ENCODE peak calls at places on chromosomes 2 and 18, in nine cellular contexts. One of them, this sample, is unnamed.

GRCh38 chr18:62745089-62745751 is 29.9 kb downstream of the PHLPP1 start:
- DNase-seq in lower lobe of right lung: no peak
- DNase-seq in uterus: no peak
- DNase-seq in endothelial cell of umbilical vein: no peak
- DNase-seq in left ventricle myocardium inferior: no peak
- DNase-seq in mucosa of descending colon: no peak
- DNase-seq in tibial nerve: no peak
- DNase-seq in A549: no peak
- DNase-seq in cardiac muscle cell: no peak
- DNase-seq in this sample: no peak

GRCh38 chr2:173118385-173118784 is 42.7 kb downstream of the MAP3K20 start:
- DNase-seq in lower lobe of right lung: no peak
- DNase-seq in uterus: no peak
- DNase-seq in endothelial cell of umbilical vein: no peak
- DNase-seq in left ventricle myocardium inferior: no peak
- DNase-seq in mucosa of descending colon: no peak
- DNase-seq in tibial nerve: no peak
- DNase-seq in A549: no peak
- DNase-seq in cardiac muscle cell: no peak
- DNase-seq in this sample: no peak

GRCh38 chr18:832085-832681 is 20.1 kb upstream of the YES1 start:
- DNase-seq in lower lobe of right lung: no peak
- DNase-seq in uterus: no peak
- DNase-seq in endothelial cell of umbilical vein: no peak
- DNase-seq in left ventricle myocardium inferior: peak; percentile 17
- DNase-seq in mucosa of descending colon: peak; percentile 74
- DNase-seq in tibial nerve: no peak
- DNase-seq in A549: no peak
- DNase-seq in cardiac muscle cell: peak; percentile 49
- DNase-seq in this sample: no peak

GRCh38 chr2:206873426-206873825 is 65.9 kb upstream of the CPO start:
- DNase-seq in lower lobe of right lung: no peak
- DNase-seq in uterus: no peak
- DNase-seq in endothelial cell of umbilical vein: no peak
- DNase-seq in left ventricle myocardium inferior: no peak
- DNase-seq in mucosa of descending colon: no peak
- DNase-seq in tibial nerve: no peak
- DNase-seq in A549: no peak
- DNase-seq in cardiac muscle cell: peak; percentile 14
- DNase-seq in this sample: no peak

GRCh38 chr2:54708584-54709340 is 14.7 kb upstream of the EML6 start:
- DNase-seq in lower lobe of right lung: peak; percentile 60
- DNase-seq in uterus: no peak
- DNase-seq in endothelial cell of umbilical vein: peak; percentile 28
- DNase-seq in left ventricle myocardium inferior: peak; percentile 34
- DNase-seq in mucosa of descending colon: peak; percentile 76
- DNase-seq in tibial nerve: no peak
- DNase-seq in A549: no peak
- DNase-seq in cardiac muscle cell: no peak
- DNase-seq in this sample: no peak

GRCh38 chr2:132651115-132652099 is 18.6 kb downstream of the LYPD1 start:
- DNase-seq in lower lobe of right lung: no peak
- DNase-seq in uterus: no peak
- DNase-seq in endothelial cell of umbilical vein: peak; percentile 73
- DNase-seq in left ventricle myocardium inferior: no peak
- DNase-seq in mucosa of descending colon: no peak
- DNase-seq in tibial nerve: no peak
- DNase-seq in A549: peak; percentile 45
- DNase-seq in cardiac muscle cell: peak; percentile 54
- DNase-seq in this sample: no peak

GRCh38 chr2:152646775-152647174 is 70.5 kb downstream of the PRPF40A start:
- DNase-seq in lower lobe of right lung: no peak
- DNase-seq in uterus: no peak
- DNase-seq in endothelial cell of umbilical vein: peak; percentile 20
- DNase-seq in left ventricle myocardium inferior: no peak
- DNase-seq in mucosa of descending colon: no peak
- DNase-seq in tibial nerve: no peak
- DNase-seq in A549: peak; percentile 4
- DNase-seq in cardiac muscle cell: no peak
- DNase-seq in this sample: no peak

GRCh38 chr2:66888791-66889631 is 454.1 kb downstream of the MEIS1 start:
- DNase-seq in lower lobe of right lung: no peak
- DNase-seq in uterus: peak; percentile 72
- DNase-seq in endothelial cell of umbilical vein: no peak
- DNase-seq in left ventricle myocardium inferior: no peak
- DNase-seq in mucosa of descending colon: no peak
- DNase-seq in tibial nerve: no peak
- DNase-seq in A549: no peak
- DNase-seq in cardiac muscle cell: no peak
- DNase-seq in this sample: no peak

GRCh38 chr2:3914243-3914642 is 210.9 kb downstream of the DCDC2C start:
- DNase-seq in lower lobe of right lung: no peak
- DNase-seq in uterus: no peak
- DNase-seq in endothelial cell of umbilical vein: peak; percentile 8
- DNase-seq in left ventricle myocardium inferior: no peak
- DNase-seq in mucosa of descending colon: no peak
- DNase-seq in tibial nerve: no peak
- DNase-seq in A549: no peak
- DNase-seq in cardiac muscle cell: peak; percentile 38
- DNase-seq in this sample: no peak

GRCh38 chr2:227612546-227613271 is 1.9 kb downstream of the SCYGR3 start:
- DNase-seq in lower lobe of right lung: no peak
- DNase-seq in uterus: no peak
- DNase-seq in endothelial cell of umbilical vein: no peak
- DNase-seq in left ventricle myocardium inferior: no peak
- DNase-seq in mucosa of descending colon: no peak
- DNase-seq in tibial nerve: no peak
- DNase-seq in A549: no peak
- DNase-seq in cardiac muscle cell: no peak
- DNase-seq in this sample: no peak

GRCh38 chr2:75379811-75380210 is 180.5 kb upstream of the TACR1 start:
- DNase-seq in lower lobe of right lung: no peak
- DNase-seq in uterus: no peak
- DNase-seq in endothelial cell of umbilical vein: no peak
- DNase-seq in left ventricle myocardium inferior: no peak
- DNase-seq in mucosa of descending colon: no peak
- DNase-seq in tibial nerve: no peak
- DNase-seq in A549: no peak
- DNase-seq in cardiac muscle cell: no peak
- DNase-seq in this sample: no peak

GRCh38 chr2:113010088-113010487 is 4.8 kb downstream of the IL36A start:
- DNase-seq in lower lobe of right lung: no peak
- DNase-seq in uterus: no peak
- DNase-seq in endothelial cell of umbilical vein: no peak
- DNase-seq in left ventricle myocardium inferior: no peak
- DNase-seq in mucosa of descending colon: no peak
- DNase-seq in tibial nerve: no peak
- DNase-seq in A549: no peak
- DNase-seq in cardiac muscle cell: no peak
- DNase-seq in this sample: no peak

GRCh38 chr18:59219672-59220163 is at the start of gene GRP:
- DNase-seq in lower lobe of right lung: no peak
- DNase-seq in uterus: no peak
- DNase-seq in endothelial cell of umbilical vein: no peak
- DNase-seq in left ventricle myocardium inferior: no peak
- DNase-seq in mucosa of descending colon: no peak
- DNase-seq in tibial nerve: no peak
- DNase-seq in A549: no peak
- DNase-seq in cardiac muscle cell: peak; percentile 23
- DNase-seq in this sample: no peak

GRCh38 chr2:101463885-101464653 is 10.8 kb downstream of the RFX8 start:
- DNase-seq in lower lobe of right lung: no peak
- DNase-seq in uterus: no peak
- DNase-seq in endothelial cell of umbilical vein: peak; percentile 95
- DNase-seq in left ventricle myocardium inferior: no peak
- DNase-seq in mucosa of descending colon: no peak
- DNase-seq in tibial nerve: no peak
- DNase-seq in A549: no peak
- DNase-seq in cardiac muscle cell: no peak
- DNase-seq in this sample: peak; percentile 66

GRCh38 chr2:223549215-223549614 is 52.9 kb downstream of the SCG2 start:
- DNase-seq in lower lobe of right lung: no peak
- DNase-seq in uterus: no peak
- DNase-seq in endothelial cell of umbilical vein: peak; percentile 88
- DNase-seq in left ventricle myocardium inferior: no peak
- DNase-seq in mucosa of descending colon: no peak
- DNase-seq in tibial nerve: no peak
- DNase-seq in A549: peak; percentile 49
- DNase-seq in cardiac muscle cell: no peak
- DNase-seq in this sample: no peak

GRCh38 chr2:42929985-42930581 is 137.7 kb upstream of the HAAO start:
- DNase-seq in lower lobe of right lung: no peak
- DNase-seq in uterus: peak; percentile 42
- DNase-seq in endothelial cell of umbilical vein: no peak
- DNase-seq in left ventricle myocardium inferior: no peak
- DNase-seq in mucosa of descending colon: no peak
- DNase-seq in tibial nerve: no peak
- DNase-seq in A549: no peak
- DNase-seq in cardiac muscle cell: no peak
- DNase-seq in this sample: no peak

GRCh38 chr2:25674003-25674362 is 606 bp upstream of the DTNB start:
- DNase-seq in lower lobe of right lung: no peak
- DNase-seq in uterus: no peak
- DNase-seq in endothelial cell of umbilical vein: no peak
- DNase-seq in left ventricle myocardium inferior: no peak
- DNase-seq in mucosa of descending colon: no peak
- DNase-seq in tibial nerve: no peak
- DNase-seq in A549: no peak
- DNase-seq in cardiac muscle cell: no peak
- DNase-seq in this sample: no peak

GRCh38 chr18:77008006-77008405 is 124.6 kb downstream of the MBP start:
- DNase-seq in lower lobe of right lung: no peak
- DNase-seq in uterus: no peak
- DNase-seq in endothelial cell of umbilical vein: no peak
- DNase-seq in left ventricle myocardium inferior: no peak
- DNase-seq in mucosa of descending colon: no peak
- DNase-seq in tibial nerve: no peak
- DNase-seq in A549: no peak
- DNase-seq in cardiac muscle cell: no peak
- DNase-seq in this sample: peak; percentile 51

GRCh38 chr2:31606511-31606910 is 25.8 kb upstream of the SRD5A2 start:
- DNase-seq in lower lobe of right lung: no peak
- DNase-seq in uterus: no peak
- DNase-seq in endothelial cell of umbilical vein: no peak
- DNase-seq in left ventricle myocardium inferior: no peak
- DNase-seq in mucosa of descending colon: no peak
- DNase-seq in tibial nerve: no peak
- DNase-seq in A549: no peak
- DNase-seq in cardiac muscle cell: no peak
- DNase-seq in this sample: no peak
- H3K9me3 ChIP-seq in lower lobe of right lung: peaks cover 14% of the 10 kb centered on the region
- H3K9me3 ChIP-seq in uterus: no peaks in the 10 kb centered on the region
- H3K9me3 ChIP-seq in endothelial cell of umbilical vein: no peaks in the 10 kb centered on the region
- H3K9me3 ChIP-seq in left ventricle myocardium inferior: peaks cover 81% of the 10 kb centered on the region
- H3K9me3 ChIP-seq in mucosa of descending colon: peaks cover 9% of the 10 kb centered on the region
- H3K9me3 ChIP-seq in tibial nerve: no peaks in the 10 kb centered on the region
- H3K9me3 ChIP-seq in A549: peaks cover 24% of the 10 kb centered on the region
- H3K9me3 ChIP-seq in cardiac muscle cell: no peaks in the 10 kb centered on the region
- H3K9me3 ChIP-seq in this sample: peaks cover 13% of the 10 kb centered on the region

GRCh38 chr2:9309147-9309546 is 102.5 kb downstream of the ASAP2 start:
- DNase-seq in lower lobe of right lung: no peak
- DNase-seq in uterus: no peak
- DNase-seq in endothelial cell of umbilical vein: no peak
- DNase-seq in left ventricle myocardium inferior: no peak
- DNase-seq in mucosa of descending colon: no peak
- DNase-seq in tibial nerve: no peak
- DNase-seq in A549: no peak
- DNase-seq in cardiac muscle cell: no peak
- DNase-seq in this sample: no peak

GRCh38 chr2:9308186-9308955 is 101.8 kb downstream of the ASAP2 start:
- DNase-seq in lower lobe of right lung: no peak
- DNase-seq in uterus: no peak
- DNase-seq in endothelial cell of umbilical vein: no peak
- DNase-seq in left ventricle myocardium inferior: no peak
- DNase-seq in mucosa of descending colon: no peak
- DNase-seq in tibial nerve: no peak
- DNase-seq in A549: no peak
- DNase-seq in cardiac muscle cell: no peak
- DNase-seq in this sample: no peak

GRCh38 chr2:9310827-9311226 is 104.2 kb downstream of the ASAP2 start:
- DNase-seq in lower lobe of right lung: no peak
- DNase-seq in uterus: no peak
- DNase-seq in endothelial cell of umbilical vein: no peak
- DNase-seq in left ventricle myocardium inferior: no peak
- DNase-seq in mucosa of descending colon: no peak
- DNase-seq in tibial nerve: no peak
- DNase-seq in A549: peak; percentile 18
- DNase-seq in cardiac muscle cell: no peak
- DNase-seq in this sample: no peak

GRCh38 chr2:9311488-9311887 is 104.9 kb downstream of the ASAP2 start:
- DNase-seq in lower lobe of right lung: no peak
- DNase-seq in uterus: peak; percentile 69
- DNase-seq in endothelial cell of umbilical vein: no peak
- DNase-seq in left ventricle myocardium inferior: peak; percentile 55
- DNase-seq in mucosa of descending colon: no peak
- DNase-seq in tibial nerve: peak; percentile 36
- DNase-seq in A549: no peak
- DNase-seq in cardiac muscle cell: no peak
- DNase-seq in this sample: peak; percentile 76

DNA sequence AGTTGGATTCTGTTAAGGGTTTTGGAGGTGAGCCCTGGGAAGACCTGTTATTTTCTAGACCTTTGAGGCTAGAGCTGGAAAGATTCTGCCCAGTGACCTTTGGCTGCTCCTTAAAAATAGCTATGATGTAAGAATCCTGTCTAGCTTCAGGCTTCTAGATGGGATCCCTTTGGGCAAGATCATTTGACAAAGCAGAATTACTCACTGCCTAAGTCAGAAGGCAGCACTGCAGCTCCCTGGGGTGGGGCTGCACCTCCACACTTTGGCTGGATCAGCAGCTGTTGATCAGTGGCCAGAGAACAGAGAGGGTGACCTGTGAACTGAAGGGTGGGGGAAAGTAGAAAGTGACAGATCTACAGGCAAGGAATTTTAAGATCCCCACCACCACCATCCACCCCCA is 103.8 kb downstream of the ASAP2 start:
- DNase-seq in lower lobe of right lung: no peak
- DNase-seq in uterus: peak; percentile 70
- DNase-seq in endothelial cell of umbilical vein: peak; percentile 71
- DNase-seq in left ventricle myocardium inferior: peak; percentile 72
- DNase-seq in mucosa of descending colon: no peak
- DNase-seq in tibial nerve: peak; percentile 64
- DNase-seq in A549: peak; percentile 66
- DNase-seq in cardiac muscle cell: no peak
- DNase-seq in this sample: peak; percentile 35
- TF ChIP-seq CTCF in lower lobe of right lung: no peak
- TF ChIP-seq CTCF in uterus: peak; percentile 13
- TF ChIP-seq CTCF in endothelial cell of umbilical vein: no peak
- TF ChIP-seq CTCF in left ventricle myocardium inferior: no peak
- TF ChIP-seq CTCF in mucosa of descending colon: no peak
- TF ChIP-seq CTCF in tibial nerve: no peak
- TF ChIP-seq CTCF in A549: no peak
- TF ChIP-seq CTCF in cardiac muscle cell: no peak
- TF ChIP-seq CTCF in this sample: no peak

GRCh38 chr2:96824079-96824870 is 8.2 kb downstream of the CNNM3 start:
- DNase-seq in lower lobe of right lung: no peak
- DNase-seq in uterus: no peak
- DNase-seq in endothelial cell of umbilical vein: no peak
- DNase-seq in left ventricle myocardium inferior: no peak
- DNase-seq in mucosa of descending colon: no peak
- DNase-seq in tibial nerve: no peak
- DNase-seq in A549: no peak
- DNase-seq in cardiac muscle cell: peak; percentile 55
- DNase-seq in this sample: no peak
- H3K4me1 ChIP-seq in lower lobe of right lung: peaks cover 41% of the 10 kb centered on the region
- H3K4me1 ChIP-seq in uterus: peaks cover 3% of the 10 kb centered on the region
- H3K4me1 ChIP-seq in endothelial cell of umbilical vein: no peaks in the 10 kb centered on the region
- H3K4me1 ChIP-seq in left ventricle myocardium inferior: peaks cover 55% of the 10 kb centered on the region
- H3K4me1 ChIP-seq in mucosa of descending colon: peaks cover 27% of the 10 kb centered on the region
- H3K4me1 ChIP-seq in tibial nerve: peaks cover 44% of the 10 kb centered on the region
- H3K4me1 ChIP-seq in A549: peaks cover 19% of the 10 kb centered on the region
- H3K4me1 ChIP-seq in cardiac muscle cell: peaks cover 28% of the 10 kb centered on the region
- H3K4me1 ChIP-seq in this sample: peaks cover under 1% of the 10 kb centered on the region

GRCh38 chr2:2705871-2706270 is 374.8 kb upstream of the MYT1L start:
- DNase-seq in lower lobe of right lung: no peak
- DNase-seq in uterus: no peak
- DNase-seq in endothelial cell of umbilical vein: no peak
- DNase-seq in left ventricle myocardium inferior: no peak
- DNase-seq in mucosa of descending colon: no peak
- DNase-seq in tibial nerve: no peak
- DNase-seq in A549: no peak
- DNase-seq in cardiac muscle cell: no peak
- DNase-seq in this sample: no peak
- H3K9me3 ChIP-seq in lower lobe of right lung: no peaks in the 10 kb centered on the region
- H3K9me3 ChIP-seq in uterus: no peaks in the 10 kb centered on the region
- H3K9me3 ChIP-seq in endothelial cell of umbilical vein: peaks cover 10% of the 10 kb centered on the region
- H3K9me3 ChIP-seq in left ventricle myocardium inferior: no peaks in the 10 kb centered on the region
- H3K9me3 ChIP-seq in mucosa of descending colon: no peaks in the 10 kb centered on the region
- H3K9me3 ChIP-seq in tibial nerve: no peaks in the 10 kb centered on the region
- H3K9me3 ChIP-seq in A549: no peaks in the 10 kb centered on the region
- H3K9me3 ChIP-seq in cardiac muscle cell: no peaks in the 10 kb centered on the region
- H3K9me3 ChIP-seq in this sample: no peaks in the 10 kb centered on the region

This sample was measured in ascending aorta.